ENCODE peak calls at places on chromosome 2, in five cellular contexts. I, L, Y, A and T are unnamed samples.

GRCh38 chr2:146481629-146482028 is 1363.2 kb upstream of the ACVR2A start:
- DNase-seq in I (no peak), L (no peak), Y (no peak), A (no peak), T (no peak)

GRCh38 chr2:122203523-122203922 is 448.1 kb downstream of the TSN start:
- DNase-seq in I (no peak), L (no peak), Y (no peak), A (no peak), T (no peak)

GRCh38 chr2:193966590-193966989 is 1690.4 kb upstream of the SLC39A10 start:
- DNase-seq in I (peak), L (no peak), Y (no peak), A (no peak), T (no peak)

GRCh38 chr2:27303093-27304025 is 4.9 kb downstream of the UCN start:
- DNase-seq in I (peak), L (peak), Y (peak), A (no peak), T (peak)

GRCh38 chr2:237073552-237073951 is 12.1 kb upstream of the COPS8 start:
- DNase-seq in I (no peak), L (no peak), Y (no peak), A (no peak), T (no peak)

GRCh38 chr2:128347701-128348504 is 29.2 kb upstream of the HS6ST1 start:
- DNase-seq in I (no peak), L (no peak), Y (no peak), A (peak), T (no peak)

GRCh38 chr2:236684534-236685256 is 115.1 kb downstream of the ACKR3 start:
- DNase-seq in I (no peak), L (no peak), Y (no peak), A (no peak), T (no peak)

GRCh38 chr2:58702302-58702696 is 461.2 kb upstream of the FANCL start:
- DNase-seq in I (no peak), L (no peak), Y (no peak), A (no peak), T (no peak)

GRCh38 chr2:227824711-227825110 is 11.1 kb downstream of the CCL20 start:
- DNase-seq in I (no peak), L (no peak), Y (no peak), A (no peak), T (no peak)

GRCh38 chr2:112870851-112871830 is 34.6 kb upstream of the IL1B start:
- DNase-seq in I (no peak), L (no peak), Y (peak), A (no peak), T (no peak)

GRCh38 chr2:131016826-131017596 is 76.2 kb downstream of the FAM168B start:
- DNase-seq in I (no peak), L (no peak), Y (no peak), A (no peak), T (no peak)